ENCODE peak calls at places on chromosomes 11 and 22, in seven cellular contexts. R is colonic mucosa; S is activated naive CD8-positive, alpha-beta T cell treated with anti-CD3 and anti-CD28 coated beads, Interleukin-2, amount 50 U/mL, for 24 hours; H is D341Med; D is NCI-H774; U is fibroblast of the conjunctiva; Z is lung. Q is an unnamed sample.

GRCh38 chr11:16604784-16605439 is 133.5 kb upstream of the C11orf58 start:
- DNase-seq in S (peak), D (peak), U (no peak), H (peak), R (peak), Z (peak), Q (no peak)

GRCh38 chr11:20327377-20327776 is 36.1 kb upstream of the HTATIP2 start:
- DNase-seq in U (no peak), D (no peak), R (no peak), Z (no peak), S (no peak), H (peak), Q (no peak)

GRCh38 chr11:72314199-72314598 is 70.2 kb upstream of the PHOX2A start:
- DNase-seq in D (no peak), S (no peak), R (no peak), Z (no peak), U (no peak), H (no peak), Q (no peak)

GRCh38 chr22:42273855-42274451 is 3.5 kb upstream of the TCF20 start:
- DNase-seq in Z (no peak), H (peak), S (no peak), D (no peak), R (no peak), U (no peak), Q (no peak)

GRCh38 chr22:22687638-22688500 is 43.5 kb downstream of the GGTLC2 start:
- DNase-seq in Z (peak), R (peak), D (peak), S (peak), H (peak), U (peak), Q (no peak)

GRCh38 chr22:21568207-21569075 is 927 bp downstream of the UBE2L3 start:
- DNase-seq in H (peak), Z (no peak), U (no peak), S (peak), D (no peak), R (peak), Q (no peak)

GRCh38 chr11:117875397-117876048 is 935 bp downstream of the FXYD6 start:
- DNase-seq in R (no peak), H (peak), U (no peak), D (peak), Z (no peak), S (no peak), Q (no peak)

GRCh38 chr22:38205261-38206128 is 3.7 kb downstream of the MAFF start:
- DNase-seq in R (peak), U (peak), S (no peak), Z (no peak), H (no peak), D (no peak), Q (peak)

GRCh38 chr11:78408619-78409018 is 9.0 kb downstream of the GAB2 start:
- DNase-seq in S (no peak), H (no peak), U (no peak), D (no peak), R (no peak), Z (no peak), Q (no peak)

GRCh38 chr22:50508897-50509296 is 873 bp downstream of the NCAPH2 start:
- DNase-seq in Z (no peak), U (no peak), D (no peak), S (no peak), H (no peak), R (no peak), Q (no peak)

GRCh38 chr11:47516155-47516554 is 36.8 kb downstream of the CELF1 start:
- DNase-seq in D (no peak), H (peak), Z (no peak), S (no peak), U (no peak), R (no peak), Q (no peak)

GRCh38 chr22:42343551-42344081 is 73.2 kb upstream of the TCF20 start:
- DNase-seq in Z (no peak), H (peak), D (peak), U (no peak), R (no peak), S (no peak), Q (no peak)

GRCh38 chr11:44104472-44105294 is 9.2 kb downstream of the EXT2 start:
- DNase-seq in H (no peak), S (no peak), U (no peak), R (no peak), D (no peak), Z (no peak), Q (no peak)

GRCh38 chr11:130653838-130654601 is 205.6 kb downstream of the ADAMTS15 start:
- DNase-seq in U (peak), H (peak), R (peak), Z (peak), S (no peak), D (no peak), Q (peak)

GRCh38 chr11:76365038-76365679 is 15.8 kb downstream of the THAP12 start:
- DNase-seq in U (no peak), R (no peak), Z (no peak), D (no peak), S (no peak), H (no peak), Q (no peak)

GRCh38 chr11:134008593-134008992 is 51.8 kb upstream of the IGSF9B start:
- DNase-seq in Z (no peak), R (no peak), D (no peak), U (no peak), S (no peak), H (no peak), Q (no peak)

GRCh38 chr11:128318856-128319474 is 268.4 kb downstream of the ETS1 start:
- DNase-seq in S (peak), D (no peak), R (no peak), U (no peak), H (no peak), Z (no peak), Q (no peak)

GRCh38 chr11:9200471-9200870 is 64.7 kb downstream of the DENND5A start:
- DNase-seq in D (no peak), U (no peak), Z (no peak), H (no peak), S (no peak), R (no peak), Q (no peak)

GRCh38 chr11:84022221-84022620 is 736.1 kb upstream of the CCDC90B start:
- DNase-seq in H (no peak), D (peak), U (no peak), S (no peak), R (no peak), Z (no peak), Q (no peak)

GRCh38 chr11:86473991-86474833 is 99.5 kb downstream of the CCDC81 start:
- DNase-seq in U (no peak), S (no peak), R (no peak), Z (no peak), H (no peak), D (no peak), Q (no peak)

GRCh38 chr11:10743354-10744035 is 7.6 kb upstream of the CTR9 start:
- DNase-seq in U (no peak), R (peak), Z (no peak), S (no peak), D (no peak), H (no peak), Q (no peak)

GRCh38 chr11:108500169-108500568 is 2.0 kb upstream of the POGLUT3 start:
- DNase-seq in U (no peak), Z (no peak), D (no peak), H (no peak), S (no peak), R (no peak), Q (no peak)

GRCh38 chr22:20404881-20405280 is 10.9 kb downstream of the ZNF74 start:
- DNase-seq in U (no peak), H (no peak), R (no peak), S (no peak), Z (no peak), D (no peak), Q (no peak)

GRCh38 chr11:111764621-111765020 is 1.6 kb downstream of the PPP2R1B start:
- DNase-seq in S (no peak), R (no peak), H (no peak), Z (no peak), U (no peak), D (no peak), Q (no peak)

GRCh38 chr11:128603752-128604472 is 16.6 kb upstream of the ETS1 start:
- DNase-seq in U (no peak), H (no peak), D (no peak), Z (no peak), R (no peak), S (no peak), Q (no peak)

GRCh38 chr11:95764267-95764898 is 25.2 kb downstream of the FAM76B start:
- DNase-seq in U (peak), H (peak), D (peak), Z (no peak), S (no peak), R (no peak), Q (no peak)

GRCh38 chr22:19875061-19875530 is 20.4 kb upstream of the GNB1L start:
- DNase-seq in U (no peak), H (peak), S (no peak), Z (no peak), R (peak), D (no peak), Q (no peak)

GRCh38 chr11:92881940-92882339 is 87.5 kb upstream of the MTNR1B start:
- DNase-seq in H (no peak), Z (no peak), U (no peak), S (no peak), R (no peak), D (no peak), Q (no peak)

GRCh38 chr22:46355369-46355995 is 20.0 kb downstream of the TRMU start:
- DNase-seq in D (no peak), U (peak), R (peak), H (peak), S (peak), Z (peak), Q (peak)

GRCh38 chr11:128153697-128154048 is 433.7 kb downstream of the ETS1 start:
- DNase-seq in H (no peak), R (no peak), S (no peak), D (no peak), Z (no peak), U (no peak), Q (no peak)

Q was measured in breast epithelium.